ENCODE peak calls at places on chromosomes 2 and 18, in six cellular contexts. N is PC-9, V is coronary artery, E is spleen, H is neural progenitor cell, R is transverse colon. C is an unnamed sample.
A peak's percentile ranks its signal among the peaks of the same experiment; 100 is the strongest.

GRCh38 chr18:69956037-69956436 is 8.4 kb upstream of the CD226 start:
- DNase-seq in N (no peak), V (no peak), E (no peak), H (no peak), R (no peak), C (no peak)

GRCh38 chr2:72041638-72042111 is 106.0 kb downstream of the CYP26B1 start:
- DNase-seq in N (no peak), V (no peak), E (peak; percentile 54), H (no peak), R (no peak), C (no peak)

GRCh38 chr2:113282747-113283533 is 4.2 kb upstream of the PAX8 start:
- DNase-seq in N (peak; percentile 79), V (no peak), E (peak; percentile 82), H (peak; percentile 16), R (peak; percentile 70), C (no peak)

GRCh38 chr2:195388024-195388423 is 269.0 kb upstream of the SLC39A10 start:
- DNase-seq in N (no peak), V (no peak), E (no peak), H (no peak), R (no peak), C (no peak)

GRCh38 chr2:173288561-173288960 is 66.1 kb upstream of the CDCA7 start:
- DNase-seq in N (no peak), V (no peak), E (no peak), H (no peak), R (no peak), C (peak; percentile 92)

GRCh38 chr2:234269769-234270204 is 219.3 kb downstream of the SPP2 start:
- DNase-seq in N (peak; percentile 80), V (no peak), E (no peak), H (no peak), R (peak; percentile 44), C (peak; percentile 32)

GRCh38 chr18:73831688-73832087 is 315.9 kb downstream of the FBXO15 start:
- DNase-seq in N (no peak), V (no peak), E (no peak), H (no peak), R (no peak), C (no peak)

GRCh38 chr2:190343500-190344274 is at the start of gene INPP1:
- DNase-seq in N (no peak), V (peak; percentile 82), E (peak; percentile 92), H (peak; percentile 77), R (peak; percentile 74), C (peak; percentile 47)

GRCh38 chr2:71252862-71253261 is 26.0 kb upstream of the PAIP2B start:
- DNase-seq in N (no peak), V (no peak), E (no peak), H (no peak), R (no peak), C (no peak)

GRCh38 chr18:424071-424868 is 76.2 kb downstream of the COLEC12 start:
- DNase-seq in N (no peak), V (no peak), E (no peak), H (no peak), R (no peak), C (peak; percentile 69)

GRCh38 chr18:8788503-8789429 is 83.4 kb downstream of the MTCL1 start:
- DNase-seq in N (no peak), V (no peak), E (no peak), H (no peak), R (no peak), C (no peak)

GRCh38 chr2:79971807-79972206 is 332.7 kb downstream of the LRRTM1 start:
- DNase-seq in N (no peak), V (no peak), E (no peak), H (no peak), R (no peak), C (no peak)

GRCh38 chr2:47269316-47270232 is 114.5 kb upstream of the STPG4 start:
- DNase-seq in N (peak; percentile 100), V (peak; percentile 87), E (no peak), H (no peak), R (peak; percentile 69), C (peak; percentile 97)

GRCh38 chr2:112690853-112691390 is 29.9 kb upstream of the NT5DC4 start:
- DNase-seq in N (peak; percentile 40), V (no peak), E (peak; percentile 90), H (peak; percentile 46), R (peak; percentile 73), C (peak; percentile 50)

GRCh38 chr2:14778015-14778414 is 145.5 kb downstream of the LRATD1 start:
- DNase-seq in N (peak; percentile 66), V (no peak), E (no peak), H (no peak), R (no peak), C (no peak)

GRCh38 chr2:216657086-216657855 is 24.1 kb downstream of the IGFBP2 start:
- DNase-seq in N (no peak), V (no peak), E (no peak), H (no peak), R (no peak), C (no peak)

GRCh38 chr2:46239175-46239846 is 57.9 kb upstream of the EPAS1 start:
- DNase-seq in N (no peak), V (no peak), E (peak; percentile 65), H (no peak), R (no peak), C (no peak)

GRCh38 chr2:152446213-152446612 is 111.2 kb downstream of the FMNL2 start:
- DNase-seq in N (no peak), V (no peak), E (no peak), H (no peak), R (no peak), C (no peak)

GRCh38 chr2:239263231-239263936 is 137.4 kb downstream of the HDAC4 start:
- DNase-seq in N (no peak), V (peak; percentile 62), E (peak; percentile 81), H (no peak), R (peak; percentile 11), C (no peak)

GRCh38 chr2:63875758-63876710 is 34.3 kb downstream of the UGP2 start:
- DNase-seq in N (no peak), V (no peak), E (no peak), H (no peak), R (no peak), C (no peak)

GRCh38 chr2:42009657-42010580 is 37.9 kb upstream of the PKDCC start:
- DNase-seq in N (no peak), V (no peak), E (no peak), H (no peak), R (no peak), C (no peak)

GRCh38 chr2:137672961-137673552 is 291.2 kb upstream of the HNMT start:
- DNase-seq in N (no peak), V (no peak), E (no peak), H (no peak), R (no peak), C (no peak)

GRCh38 chr18:12046046-12046750 is 47.4 kb upstream of the ANKRD62 start:
- DNase-seq in N (no peak), V (peak; percentile 8), E (no peak), H (no peak), R (no peak), C (no peak)

GRCh38 chr2:6793371-6793770 is 72.3 kb downstream of the CMPK2 start:
- DNase-seq in N (no peak), V (no peak), E (no peak), H (no peak), R (no peak), C (no peak)

GRCh38 chr2:224723606-224724217 is 7.5 kb upstream of the CCDC195 start:
- DNase-seq in N (no peak), V (no peak), E (no peak), H (no peak), R (no peak), C (peak; percentile 68)

GRCh38 chr18:6994719-6995430 is 122.7 kb downstream of the LAMA1 start:
- DNase-seq in N (no peak), V (no peak), E (no peak), H (no peak), R (no peak), C (no peak)

GRCh38 chr2:109213646-109214417 is 84.8 kb downstream of the SH3RF3 start:
- DNase-seq in N (peak; percentile 96), V (no peak), E (no peak), H (no peak), R (no peak), C (peak; percentile 65)

GRCh38 chr2:233080836-233081229 is 20.7 kb downstream of the INPP5D start:
- DNase-seq in N (no peak), V (peak; percentile 69), E (peak; percentile 76), H (no peak), R (no peak), C (no peak)

GRCh38 chr2:215530191-215530968 is 94.5 kb upstream of the FN1 start:
- DNase-seq in N (no peak), V (no peak), E (no peak), H (no peak), R (no peak), C (no peak)

GRCh38 chr2:227884511-227884947 is 13.1 kb downstream of the DAW1 start:
- DNase-seq in N (peak; percentile 42), V (no peak), E (peak; percentile 86), H (peak; percentile 82), R (peak; percentile 85), C (peak; percentile 84)

GRCh38 chr2:161354106-161354505 is 45.9 kb downstream of the PSMD14 start:
- DNase-seq in N (no peak), V (no peak), E (no peak), H (no peak), R (no peak), C (no peak)

GRCh38 chr2:77192811-77193289 is 329.3 kb downstream of the LRRTM4 start:
- DNase-seq in N (no peak), V (no peak), E (no peak), H (no peak), R (no peak), C (no peak)

GRCh38 chr18:13564579-13564978 is 161.8 kb downstream of the FAM210A start:
- DNase-seq in N (no peak), V (peak; percentile 43), E (no peak), H (no peak), R (peak; percentile 62), C (no peak)

GRCh38 chr2:206800501-206801416 is 35.4 kb downstream of the FASTKD2 start:
- DNase-seq in N (peak; percentile 59), V (peak; percentile 76), E (no peak), H (peak; percentile 83), R (peak; percentile 57), C (peak; percentile 70)

GRCh38 chr2:171893196-171893823 is 734 bp downstream of the SLC25A12 start:
- DNase-seq in N (no peak), V (no peak), E (no peak), H (no peak), R (no peak), C (no peak)

GRCh38 chr18:68676913-68677312 is 38.0 kb downstream of the TMX3 start:
- DNase-seq in N (no peak), V (no peak), E (no peak), H (no peak), R (no peak), C (peak; percentile 23)
- H3K27ac ChIP-seq in N (no peak overlapping the region), V (no peak overlapping the region), E (no peak overlapping the region), H (no peak overlapping the region), R (no peak overlapping the region), C (no peak overlapping the region)

GRCh38 chr2:202052235-202052634 is 18.6 kb downstream of the FZD7 start:
- DNase-seq in N (no peak), V (no peak), E (no peak), H (no peak), R (no peak), C (no peak)
- H3K4me3 ChIP-seq in N (no peak overlapping the region), V (no peak overlapping the region), E (no peak overlapping the region), H (peak overlapping the region; percentile 12), R (no peak overlapping the region), C (no peak overlapping the region)

GRCh38 chr2:135785032-135785431 is 43.4 kb downstream of the UBXN4 start:
- DNase-seq in N (no peak), V (no peak), E (no peak), H (no peak), R (no peak), C (no peak)
- TF ChIP-seq CTCF in N (peak; percentile 22), V (no peak), E (no peak), H (no peak), R (no peak), C (peak; percentile 43)

GRCh38 chr2:85988210-85988913 is 99.6 kb upstream of the ST3GAL5 start:
- DNase-seq in N (no peak), V (no peak), E (no peak), H (no peak), R (no peak), C (no peak)
- H3K27ac ChIP-seq in N (no peak overlapping the region), V (peak overlapping the region; percentile 60), E (no peak overlapping the region), H (no peak overlapping the region), R (peak overlapping the region; percentile 8), C (no peak overlapping the region)

C was measured in brain microvascular endothelial cell.